ENCODE peak calls at places on chromosomes 16 and 17, in seven cellular contexts. One of them, this sample, is unnamed.

GRCh38 chr16:13264749-13265552 is 363.6 kb downstream of the SHISA9 start:
- DNase-seq in substantia nigra: no peak
- DNase-seq in A549: no peak
- DNase-seq in upper lobe of right lung: no peak
- DNase-seq in Calu3: no peak
- DNase-seq in nucleus accumbens: no peak
- DNase-seq in T-cell: no peak
- DNase-seq in this sample: no peak

GRCh38 chr16:56844056-56844455 is 21.0 kb upstream of the SLC12A3 start:
- DNase-seq in upper lobe of right lung: no peak
- DNase-seq in nucleus accumbens: no peak
- DNase-seq in A549: no peak
- DNase-seq in substantia nigra: no peak
- DNase-seq in T-cell: no peak
- DNase-seq in Calu3: no peak
- DNase-seq in this sample: no peak

GRCh38 chr16:25699069-25699468 is 7.3 kb downstream of the HS3ST4 start:
- DNase-seq in nucleus accumbens: no peak
- DNase-seq in substantia nigra: no peak
- DNase-seq in Calu3: no peak
- DNase-seq in T-cell: no peak
- DNase-seq in A549: no peak
- DNase-seq in upper lobe of right lung: no peak
- DNase-seq in this sample: no peak

GRCh38 chr16:12575288-12575687 is 228.4 kb downstream of the CPPED1 start:
- DNase-seq in nucleus accumbens: no peak
- DNase-seq in T-cell: no peak
- DNase-seq in A549: no peak
- DNase-seq in substantia nigra: no peak
- DNase-seq in Calu3: no peak
- DNase-seq in upper lobe of right lung: no peak
- DNase-seq in this sample: no peak

GRCh38 chr17:68378202-68379149 is 78.8 kb downstream of the WIPI1 start:
- DNase-seq in A549: peak; percentile 63
- DNase-seq in T-cell: no peak
- DNase-seq in substantia nigra: peak; percentile 62
- DNase-seq in upper lobe of right lung: peak; percentile 95
- DNase-seq in Calu3: peak; percentile 14
- DNase-seq in nucleus accumbens: peak; percentile 18
- DNase-seq in this sample: peak; percentile 96

GRCh38 chr17:42618442-42619150 is 9.1 kb downstream of the TUBG1 start:
- DNase-seq in Calu3: peak; percentile 78
- DNase-seq in nucleus accumbens: no peak
- DNase-seq in substantia nigra: peak; percentile 4
- DNase-seq in T-cell: no peak
- DNase-seq in upper lobe of right lung: no peak
- DNase-seq in A549: peak; percentile 58
- DNase-seq in this sample: no peak

GRCh38 chr17:48577330-48577945 is 712 bp downstream of the HOXB4 start:
- DNase-seq in upper lobe of right lung: no peak
- DNase-seq in T-cell: no peak
- DNase-seq in substantia nigra: no peak
- DNase-seq in Calu3: no peak
- DNase-seq in nucleus accumbens: no peak
- DNase-seq in A549: no peak
- DNase-seq in this sample: no peak

GRCh38 chr16:69311533-69312388 is 611 bp downstream of the VPS4A start:
- DNase-seq in Calu3: peak; percentile 58
- DNase-seq in substantia nigra: peak; percentile 39
- DNase-seq in upper lobe of right lung: peak; percentile 82
- DNase-seq in T-cell: no peak
- DNase-seq in nucleus accumbens: no peak
- DNase-seq in A549: peak; percentile 56
- DNase-seq in this sample: no peak

GRCh38 chr16:68973611-68974120 is 130.3 kb downstream of the TANGO6 start:
- DNase-seq in substantia nigra: no peak
- DNase-seq in upper lobe of right lung: no peak
- DNase-seq in A549: no peak
- DNase-seq in Calu3: no peak
- DNase-seq in nucleus accumbens: no peak
- DNase-seq in T-cell: no peak
- DNase-seq in this sample: no peak

GRCh38 chr17:172401-172800 is 9.0 kb downstream of the DOC2B start:
- DNase-seq in A549: no peak
- DNase-seq in nucleus accumbens: no peak
- DNase-seq in Calu3: no peak
- DNase-seq in T-cell: no peak
- DNase-seq in substantia nigra: no peak
- DNase-seq in upper lobe of right lung: no peak
- DNase-seq in this sample: no peak

GRCh38 chr17:33901085-33901484 is 354.0 kb upstream of the CCL2 start:
- DNase-seq in T-cell: no peak
- DNase-seq in upper lobe of right lung: no peak
- DNase-seq in nucleus accumbens: no peak
- DNase-seq in Calu3: no peak
- DNase-seq in substantia nigra: no peak
- DNase-seq in A549: no peak
- DNase-seq in this sample: no peak

GRCh38 chr17:20103454-20104448 is 94.6 kb downstream of the SPECC1 start:
- DNase-seq in nucleus accumbens: no peak
- DNase-seq in A549: no peak
- DNase-seq in T-cell: no peak
- DNase-seq in substantia nigra: no peak
- DNase-seq in upper lobe of right lung: no peak
- DNase-seq in Calu3: no peak
- DNase-seq in this sample: peak; percentile 21

GRCh38 chr17:38410201-38410600 is 18.1 kb upstream of the ARHGAP23 start:
- DNase-seq in upper lobe of right lung: no peak
- DNase-seq in A549: no peak
- DNase-seq in nucleus accumbens: no peak
- DNase-seq in substantia nigra: no peak
- DNase-seq in T-cell: no peak
- DNase-seq in Calu3: no peak
- DNase-seq in this sample: no peak

GRCh38 chr17:28916302-28916934 is 13.5 kb upstream of the DHRS13 start:
- DNase-seq in upper lobe of right lung: peak; percentile 69
- DNase-seq in T-cell: peak; percentile 35
- DNase-seq in substantia nigra: no peak
- DNase-seq in A549: peak; percentile 63
- DNase-seq in Calu3: peak; percentile 46
- DNase-seq in nucleus accumbens: peak; percentile 22
- DNase-seq in this sample: peak; percentile 43

GRCh38 chr17:64736804-64737492 is 74.8 kb upstream of the SMURF2 start:
- DNase-seq in T-cell: peak; percentile 48
- DNase-seq in A549: no peak
- DNase-seq in substantia nigra: no peak
- DNase-seq in upper lobe of right lung: no peak
- DNase-seq in nucleus accumbens: no peak
- DNase-seq in Calu3: peak; percentile 58
- DNase-seq in this sample: peak; percentile 23

GRCh38 chr16:55370762-55371482 is 46.9 kb downstream of the IRX6 start:
- DNase-seq in T-cell: no peak
- DNase-seq in upper lobe of right lung: peak; percentile 80
- DNase-seq in nucleus accumbens: peak; percentile 74
- DNase-seq in substantia nigra: peak; percentile 73
- DNase-seq in A549: peak; percentile 9
- DNase-seq in Calu3: no peak
- DNase-seq in this sample: peak; percentile 9

GRCh38 chr16:11159189-11159588 is 96.8 kb downstream of the SOCS1 start:
- DNase-seq in T-cell: no peak
- DNase-seq in Calu3: no peak
- DNase-seq in substantia nigra: no peak
- DNase-seq in nucleus accumbens: no peak
- DNase-seq in upper lobe of right lung: no peak
- DNase-seq in A549: no peak
- DNase-seq in this sample: no peak

GRCh38 chr16:11669380-11670146 is 1.3 kb downstream of the SNN start:
- DNase-seq in A549: no peak
- DNase-seq in substantia nigra: peak; percentile 54
- DNase-seq in nucleus accumbens: peak; percentile 30
- DNase-seq in Calu3: no peak
- DNase-seq in T-cell: no peak
- DNase-seq in upper lobe of right lung: no peak
- DNase-seq in this sample: no peak

GRCh38 chr16:52964290-52964689 is 88.4 kb downstream of the CHD9NB start:
- DNase-seq in substantia nigra: no peak
- DNase-seq in A549: no peak
- DNase-seq in nucleus accumbens: no peak
- DNase-seq in upper lobe of right lung: no peak
- DNase-seq in Calu3: no peak
- DNase-seq in T-cell: no peak
- DNase-seq in this sample: no peak

GRCh38 chr17:10156579-10157488 is 41.6 kb downstream of the GAS7 start:
- DNase-seq in upper lobe of right lung: peak; percentile 81
- DNase-seq in Calu3: no peak
- DNase-seq in substantia nigra: peak; percentile 41
- DNase-seq in T-cell: peak; percentile 6
- DNase-seq in nucleus accumbens: peak; percentile 23
- DNase-seq in A549: no peak
- DNase-seq in this sample: no peak

GRCh38 chr17:78433780-78434335 is 55.4 kb downstream of the PGS1 start:
- DNase-seq in nucleus accumbens: no peak
- DNase-seq in substantia nigra: no peak
- DNase-seq in A549: no peak
- DNase-seq in T-cell: no peak
- DNase-seq in Calu3: no peak
- DNase-seq in upper lobe of right lung: no peak
- DNase-seq in this sample: no peak

GRCh38 chr17:4956493-4957061 is 5.7 kb downstream of the ENO3 start:
- DNase-seq in A549: no peak
- DNase-seq in T-cell: no peak
- DNase-seq in nucleus accumbens: no peak
- DNase-seq in substantia nigra: no peak
- DNase-seq in Calu3: no peak
- DNase-seq in upper lobe of right lung: peak; percentile 75
- DNase-seq in this sample: no peak

GRCh38 chr17:59067340-59067739 is 39.3 kb downstream of the TRIM37 start:
- DNase-seq in T-cell: no peak
- DNase-seq in upper lobe of right lung: no peak
- DNase-seq in Calu3: no peak
- DNase-seq in substantia nigra: no peak
- DNase-seq in nucleus accumbens: no peak
- DNase-seq in A549: no peak
- DNase-seq in this sample: no peak

GRCh38 chr16:79484237-79484636 is 116.3 kb downstream of the MAF start:
- DNase-seq in nucleus accumbens: no peak
- DNase-seq in Calu3: no peak
- DNase-seq in substantia nigra: no peak
- DNase-seq in upper lobe of right lung: no peak
- DNase-seq in A549: no peak
- DNase-seq in T-cell: no peak
- DNase-seq in this sample: no peak

GRCh38 chr16:57358527-57359095 is at the start of gene CCL22:
- DNase-seq in Calu3: no peak
- DNase-seq in substantia nigra: no peak
- DNase-seq in nucleus accumbens: no peak
- DNase-seq in A549: no peak
- DNase-seq in T-cell: no peak
- DNase-seq in upper lobe of right lung: no peak
- DNase-seq in this sample: no peak

GRCh38 chr17:67628580-67629013 is 89.1 kb upstream of the NOL11 start:
- DNase-seq in substantia nigra: peak; percentile 20
- DNase-seq in T-cell: no peak
- DNase-seq in upper lobe of right lung: peak; percentile 71
- DNase-seq in A549: no peak
- DNase-seq in Calu3: no peak
- DNase-seq in nucleus accumbens: peak; percentile 33
- DNase-seq in this sample: peak; percentile 3

GRCh38 chr16:66207139-66207863 is 159.2 kb upstream of the CDH5 start:
- DNase-seq in substantia nigra: no peak
- DNase-seq in T-cell: no peak
- DNase-seq in A549: no peak
- DNase-seq in nucleus accumbens: no peak
- DNase-seq in Calu3: no peak
- DNase-seq in upper lobe of right lung: no peak
- DNase-seq in this sample: no peak

GRCh38 chr17:8672326-8672725 is 41.8 kb upstream of the MYH10 start:
- DNase-seq in A549: no peak
- DNase-seq in upper lobe of right lung: no peak
- DNase-seq in nucleus accumbens: no peak
- DNase-seq in substantia nigra: no peak
- DNase-seq in T-cell: no peak
- DNase-seq in Calu3: no peak
- DNase-seq in this sample: no peak

GRCh38 chr16:27304102-27304501 is 9.7 kb upstream of the IL4R start:
- DNase-seq in T-cell: no peak
- DNase-seq in Calu3: no peak
- DNase-seq in nucleus accumbens: no peak
- DNase-seq in substantia nigra: no peak
- DNase-seq in upper lobe of right lung: no peak
- DNase-seq in A549: no peak
- DNase-seq in this sample: no peak

GRCh38 chr17:57900991-57901743 is 51.3 kb upstream of the MRPS23 start:
- DNase-seq in Calu3: peak; percentile 44
- DNase-seq in nucleus accumbens: no peak
- DNase-seq in substantia nigra: no peak
- DNase-seq in A549: no peak
- DNase-seq in T-cell: no peak
- DNase-seq in upper lobe of right lung: no peak
- DNase-seq in this sample: no peak

GRCh38 chr17:78716292-78716691 is 65.8 kb downstream of the CYTH1 start:
- DNase-seq in upper lobe of right lung: no peak
- DNase-seq in nucleus accumbens: no peak
- DNase-seq in T-cell: no peak
- DNase-seq in A549: no peak
- DNase-seq in substantia nigra: no peak
- DNase-seq in Calu3: no peak
- DNase-seq in this sample: no peak

GRCh38 chr17:55710410-55710809 is 12.3 kb downstream of the TMEM100 start:
- DNase-seq in T-cell: no peak
- DNase-seq in Calu3: no peak
- DNase-seq in upper lobe of right lung: no peak
- DNase-seq in A549: no peak
- DNase-seq in substantia nigra: no peak
- DNase-seq in nucleus accumbens: no peak
- DNase-seq in this sample: peak; percentile 83

GRCh38 chr16:30444231-30445148 is 1.2 kb downstream of the SEPHS2 start:
- DNase-seq in T-cell: no peak
- DNase-seq in substantia nigra: no peak
- DNase-seq in nucleus accumbens: no peak
- DNase-seq in Calu3: no peak
- DNase-seq in upper lobe of right lung: no peak
- DNase-seq in A549: no peak
- DNase-seq in this sample: no peak

GRCh38 chr16:69107311-69107962 is 2.0 kb downstream of the HAS3 start:
- DNase-seq in A549: no peak
- DNase-seq in nucleus accumbens: no peak
- DNase-seq in upper lobe of right lung: peak; percentile 80
- DNase-seq in T-cell: no peak
- DNase-seq in Calu3: peak; percentile 50
- DNase-seq in substantia nigra: peak; percentile 29
- DNase-seq in this sample: no peak

GRCh38 chr17:75595919-75596310 is 8.3 kb downstream of the MYO15B start:
- DNase-seq in T-cell: no peak
- DNase-seq in nucleus accumbens: no peak
- DNase-seq in upper lobe of right lung: no peak
- DNase-seq in A549: no peak
- DNase-seq in substantia nigra: no peak
- DNase-seq in Calu3: no peak
- DNase-seq in this sample: no peak

This sample was measured in NCI-H460.